ENCODE peak calls at places on chromosomes 3 and 15, in ten cellular contexts. One of them, this sample, is unnamed.

GRCh38 chr3:182384182-182384581 is 409.1 kb upstream of the ATP11B start:
- DNase-seq in Peyer's patch: no peak
- DNase-seq in cardiac muscle cell: no peak
- DNase-seq in head of caudate nucleus: no peak
- DNase-seq in kidney epithelial cell: peak; percentile 12
- DNase-seq in posterior cingulate gyrus: no peak
- DNase-seq in activated CD8-positive, alpha-beta memory T cell treated with anti-CD3 and anti-CD28 coated beads for 1 hour: no peak
- DNase-seq in nephron progenitor cell: no peak
- DNase-seq in mesendoderm: no peak
- DNase-seq in right lobe of liver: no peak
- DNase-seq in this sample: no peak

GRCh38 chr3:117557469-117557868 is 847.9 kb downstream of the TUSC7 start:
- DNase-seq in cardiac muscle cell: no peak
- DNase-seq in kidney epithelial cell: no peak
- DNase-seq in mesendoderm: no peak
- DNase-seq in nephron progenitor cell: no peak
- DNase-seq in head of caudate nucleus: no peak
- DNase-seq in right lobe of liver: no peak
- DNase-seq in posterior cingulate gyrus: no peak
- DNase-seq in Peyer's patch: no peak
- DNase-seq in activated CD8-positive, alpha-beta memory T cell treated with anti-CD3 and anti-CD28 coated beads for 1 hour: no peak
- DNase-seq in this sample: no peak

GRCh38 chr15:46344115-46344749 is 709.4 kb downstream of the SQOR start:
- DNase-seq in kidney epithelial cell: peak; percentile 14
- DNase-seq in cardiac muscle cell: no peak
- DNase-seq in posterior cingulate gyrus: no peak
- DNase-seq in nephron progenitor cell: no peak
- DNase-seq in mesendoderm: peak; percentile 4
- DNase-seq in right lobe of liver: no peak
- DNase-seq in head of caudate nucleus: no peak
- DNase-seq in Peyer's patch: no peak
- DNase-seq in activated CD8-positive, alpha-beta memory T cell treated with anti-CD3 and anti-CD28 coated beads for 1 hour: no peak
- DNase-seq in this sample: no peak

GRCh38 chr15:76501726-76502125 is 165.2 kb downstream of the ISL2 start:
- DNase-seq in kidney epithelial cell: no peak
- DNase-seq in Peyer's patch: no peak
- DNase-seq in nephron progenitor cell: no peak
- DNase-seq in right lobe of liver: no peak
- DNase-seq in activated CD8-positive, alpha-beta memory T cell treated with anti-CD3 and anti-CD28 coated beads for 1 hour: no peak
- DNase-seq in head of caudate nucleus: no peak
- DNase-seq in posterior cingulate gyrus: no peak
- DNase-seq in mesendoderm: no peak
- DNase-seq in cardiac muscle cell: no peak
- DNase-seq in this sample: no peak

GRCh38 chr15:90114451-90114901 is 12.2 kb upstream of the IDH2 start:
- DNase-seq in right lobe of liver: no peak
- DNase-seq in mesendoderm: no peak
- DNase-seq in Peyer's patch: no peak
- DNase-seq in cardiac muscle cell: no peak
- DNase-seq in head of caudate nucleus: no peak
- DNase-seq in activated CD8-positive, alpha-beta memory T cell treated with anti-CD3 and anti-CD28 coated beads for 1 hour: no peak
- DNase-seq in nephron progenitor cell: no peak
- DNase-seq in kidney epithelial cell: no peak
- DNase-seq in posterior cingulate gyrus: no peak
- DNase-seq in this sample: no peak

GRCh38 chr3:52791396-52791795 is 3.2 kb upstream of the ITIH3 start:
- DNase-seq in nephron progenitor cell: no peak
- DNase-seq in head of caudate nucleus: no peak
- DNase-seq in mesendoderm: no peak
- DNase-seq in Peyer's patch: no peak
- DNase-seq in cardiac muscle cell: no peak
- DNase-seq in posterior cingulate gyrus: peak; percentile 61
- DNase-seq in activated CD8-positive, alpha-beta memory T cell treated with anti-CD3 and anti-CD28 coated beads for 1 hour: no peak
- DNase-seq in kidney epithelial cell: no peak
- DNase-seq in right lobe of liver: peak; percentile 22
- DNase-seq in this sample: no peak

GRCh38 chr15:97995192-97995591 is 34.7 kb downstream of the ARRDC4 start:
- DNase-seq in nephron progenitor cell: no peak
- DNase-seq in mesendoderm: no peak
- DNase-seq in posterior cingulate gyrus: no peak
- DNase-seq in Peyer's patch: no peak
- DNase-seq in head of caudate nucleus: no peak
- DNase-seq in right lobe of liver: no peak
- DNase-seq in cardiac muscle cell: no peak
- DNase-seq in kidney epithelial cell: no peak
- DNase-seq in activated CD8-positive, alpha-beta memory T cell treated with anti-CD3 and anti-CD28 coated beads for 1 hour: no peak
- DNase-seq in this sample: no peak

GRCh38 chr3:99419111-99419510 is 219.3 kb upstream of the COL8A1 start:
- DNase-seq in mesendoderm: no peak
- DNase-seq in activated CD8-positive, alpha-beta memory T cell treated with anti-CD3 and anti-CD28 coated beads for 1 hour: no peak
- DNase-seq in right lobe of liver: no peak
- DNase-seq in nephron progenitor cell: no peak
- DNase-seq in head of caudate nucleus: no peak
- DNase-seq in Peyer's patch: no peak
- DNase-seq in posterior cingulate gyrus: no peak
- DNase-seq in cardiac muscle cell: no peak
- DNase-seq in kidney epithelial cell: no peak
- DNase-seq in this sample: no peak

GRCh38 chr15:64710664-64711441 is 64.5 kb downstream of the RBPMS2 start:
- DNase-seq in kidney epithelial cell: no peak
- DNase-seq in cardiac muscle cell: no peak
- DNase-seq in Peyer's patch: no peak
- DNase-seq in nephron progenitor cell: no peak
- DNase-seq in mesendoderm: no peak
- DNase-seq in activated CD8-positive, alpha-beta memory T cell treated with anti-CD3 and anti-CD28 coated beads for 1 hour: no peak
- DNase-seq in head of caudate nucleus: no peak
- DNase-seq in posterior cingulate gyrus: no peak
- DNase-seq in right lobe of liver: no peak
- DNase-seq in this sample: no peak

GRCh38 chr15:30036304-30036703 is 46.5 kb upstream of the GOLGA8J start:
- DNase-seq in kidney epithelial cell: no peak
- DNase-seq in activated CD8-positive, alpha-beta memory T cell treated with anti-CD3 and anti-CD28 coated beads for 1 hour: no peak
- DNase-seq in cardiac muscle cell: no peak
- DNase-seq in head of caudate nucleus: no peak
- DNase-seq in nephron progenitor cell: no peak
- DNase-seq in mesendoderm: no peak
- DNase-seq in Peyer's patch: no peak
- DNase-seq in posterior cingulate gyrus: peak; percentile 22
- DNase-seq in right lobe of liver: no peak
- DNase-seq in this sample: no peak

GRCh38 chr3:126979076-126979628 is 3.8 kb upstream of the PLXNA1 start:
- DNase-seq in head of caudate nucleus: no peak
- DNase-seq in activated CD8-positive, alpha-beta memory T cell treated with anti-CD3 and anti-CD28 coated beads for 1 hour: no peak
- DNase-seq in cardiac muscle cell: no peak
- DNase-seq in right lobe of liver: no peak
- DNase-seq in mesendoderm: no peak
- DNase-seq in kidney epithelial cell: no peak
- DNase-seq in nephron progenitor cell: no peak
- DNase-seq in posterior cingulate gyrus: peak; percentile 60
- DNase-seq in Peyer's patch: no peak
- DNase-seq in this sample: no peak

GRCh38 chr3:86794336-86795065 is 196.4 kb downstream of the VGLL3 start:
- DNase-seq in posterior cingulate gyrus: no peak
- DNase-seq in right lobe of liver: no peak
- DNase-seq in activated CD8-positive, alpha-beta memory T cell treated with anti-CD3 and anti-CD28 coated beads for 1 hour: no peak
- DNase-seq in mesendoderm: peak; percentile 24
- DNase-seq in nephron progenitor cell: no peak
- DNase-seq in Peyer's patch: no peak
- DNase-seq in head of caudate nucleus: no peak
- DNase-seq in kidney epithelial cell: no peak
- DNase-seq in cardiac muscle cell: no peak
- DNase-seq in this sample: no peak

GRCh38 chr3:150117076-150117475 is 146.4 kb upstream of the PFN2 start:
- DNase-seq in Peyer's patch: no peak
- DNase-seq in posterior cingulate gyrus: no peak
- DNase-seq in activated CD8-positive, alpha-beta memory T cell treated with anti-CD3 and anti-CD28 coated beads for 1 hour: no peak
- DNase-seq in cardiac muscle cell: no peak
- DNase-seq in kidney epithelial cell: no peak
- DNase-seq in nephron progenitor cell: no peak
- DNase-seq in head of caudate nucleus: no peak
- DNase-seq in mesendoderm: no peak
- DNase-seq in right lobe of liver: no peak
- DNase-seq in this sample: no peak

GRCh38 chr15:89578146-89578545 is 2.9 kb downstream of the TICRR start:
- DNase-seq in cardiac muscle cell: no peak
- DNase-seq in mesendoderm: no peak
- DNase-seq in right lobe of liver: no peak
- DNase-seq in kidney epithelial cell: no peak
- DNase-seq in head of caudate nucleus: no peak
- DNase-seq in activated CD8-positive, alpha-beta memory T cell treated with anti-CD3 and anti-CD28 coated beads for 1 hour: no peak
- DNase-seq in posterior cingulate gyrus: no peak
- DNase-seq in nephron progenitor cell: no peak
- DNase-seq in Peyer's patch: no peak
- DNase-seq in this sample: no peak

GRCh38 chr3:184680411-184680990 is 31.4 kb downstream of the MAGEF1 start:
- DNase-seq in cardiac muscle cell: no peak
- DNase-seq in right lobe of liver: no peak
- DNase-seq in activated CD8-positive, alpha-beta memory T cell treated with anti-CD3 and anti-CD28 coated beads for 1 hour: no peak
- DNase-seq in head of caudate nucleus: no peak
- DNase-seq in Peyer's patch: no peak
- DNase-seq in mesendoderm: no peak
- DNase-seq in kidney epithelial cell: no peak
- DNase-seq in nephron progenitor cell: no peak
- DNase-seq in posterior cingulate gyrus: no peak
- DNase-seq in this sample: no peak

GRCh38 chr3:66110840-66111239 is 72.1 kb upstream of the MAGI1 start:
- DNase-seq in head of caudate nucleus: no peak
- DNase-seq in kidney epithelial cell: no peak
- DNase-seq in cardiac muscle cell: no peak
- DNase-seq in mesendoderm: peak; percentile 77
- DNase-seq in nephron progenitor cell: no peak
- DNase-seq in posterior cingulate gyrus: no peak
- DNase-seq in Peyer's patch: no peak
- DNase-seq in activated CD8-positive, alpha-beta memory T cell treated with anti-CD3 and anti-CD28 coated beads for 1 hour: no peak
- DNase-seq in right lobe of liver: no peak
- DNase-seq in this sample: no peak

GRCh38 chr15:67884514-67885225 is 44.8 kb upstream of the RNU6-1 start:
- DNase-seq in nephron progenitor cell: peak; percentile 78
- DNase-seq in cardiac muscle cell: peak; percentile 88
- DNase-seq in posterior cingulate gyrus: peak; percentile 93
- DNase-seq in kidney epithelial cell: no peak
- DNase-seq in right lobe of liver: peak; percentile 89
- DNase-seq in head of caudate nucleus: peak; percentile 75
- DNase-seq in activated CD8-positive, alpha-beta memory T cell treated with anti-CD3 and anti-CD28 coated beads for 1 hour: no peak
- DNase-seq in mesendoderm: peak; percentile 80
- DNase-seq in Peyer's patch: peak; percentile 96
- DNase-seq in this sample: peak; percentile 96

GRCh38 chr3:38454884-38455638 is 1.4 kb downstream of the ACVR2B start:
- DNase-seq in posterior cingulate gyrus: peak; percentile 94
- DNase-seq in head of caudate nucleus: peak; percentile 75
- DNase-seq in nephron progenitor cell: peak; percentile 92
- DNase-seq in Peyer's patch: peak; percentile 88
- DNase-seq in right lobe of liver: peak; percentile 86
- DNase-seq in mesendoderm: peak; percentile 85
- DNase-seq in activated CD8-positive, alpha-beta memory T cell treated with anti-CD3 and anti-CD28 coated beads for 1 hour: no peak
- DNase-seq in cardiac muscle cell: peak; percentile 89
- DNase-seq in kidney epithelial cell: no peak
- DNase-seq in this sample: peak; percentile 90

GRCh38 chr3:123331006-123331405 is 117.9 kb downstream of the ADCY5 start:
- DNase-seq in kidney epithelial cell: no peak
- DNase-seq in Peyer's patch: peak; percentile 37
- DNase-seq in head of caudate nucleus: no peak
- DNase-seq in nephron progenitor cell: no peak
- DNase-seq in right lobe of liver: no peak
- DNase-seq in activated CD8-positive, alpha-beta memory T cell treated with anti-CD3 and anti-CD28 coated beads for 1 hour: no peak
- DNase-seq in cardiac muscle cell: peak; percentile 57
- DNase-seq in posterior cingulate gyrus: peak; percentile 63
- DNase-seq in mesendoderm: peak; percentile 40
- DNase-seq in this sample: no peak

GRCh38 chr15:62775932-62776331 is 266.6 kb upstream of the TPM1 start:
- DNase-seq in nephron progenitor cell: no peak
- DNase-seq in head of caudate nucleus: no peak
- DNase-seq in kidney epithelial cell: no peak
- DNase-seq in cardiac muscle cell: no peak
- DNase-seq in right lobe of liver: no peak
- DNase-seq in activated CD8-positive, alpha-beta memory T cell treated with anti-CD3 and anti-CD28 coated beads for 1 hour: no peak
- DNase-seq in mesendoderm: peak; percentile 82
- DNase-seq in posterior cingulate gyrus: no peak
- DNase-seq in Peyer's patch: no peak
- DNase-seq in this sample: no peak

GRCh38 chr3:157499342-157499963 is 3.8 kb downstream of the VEPH1 start:
- DNase-seq in Peyer's patch: peak; percentile 51
- DNase-seq in mesendoderm: peak; percentile 95
- DNase-seq in cardiac muscle cell: peak; percentile 86
- DNase-seq in right lobe of liver: peak; percentile 59
- DNase-seq in nephron progenitor cell: peak; percentile 79
- DNase-seq in posterior cingulate gyrus: peak; percentile 77
- DNase-seq in head of caudate nucleus: peak; percentile 24
- DNase-seq in kidney epithelial cell: peak; percentile 77
- DNase-seq in activated CD8-positive, alpha-beta memory T cell treated with anti-CD3 and anti-CD28 coated beads for 1 hour: no peak
- DNase-seq in this sample: peak; percentile 51

GRCh38 chr15:35305031-35305555 is 220.0 kb upstream of the NANOGP8 start:
- DNase-seq in nephron progenitor cell: no peak
- DNase-seq in activated CD8-positive, alpha-beta memory T cell treated with anti-CD3 and anti-CD28 coated beads for 1 hour: no peak
- DNase-seq in cardiac muscle cell: no peak
- DNase-seq in kidney epithelial cell: no peak
- DNase-seq in right lobe of liver: no peak
- DNase-seq in head of caudate nucleus: no peak
- DNase-seq in Peyer's patch: no peak
- DNase-seq in mesendoderm: no peak
- DNase-seq in posterior cingulate gyrus: no peak
- DNase-seq in this sample: no peak

GRCh38 chr15:44735482-44736260 is 657 bp upstream of the TRIM69 start:
- DNase-seq in cardiac muscle cell: no peak
- DNase-seq in head of caudate nucleus: no peak
- DNase-seq in kidney epithelial cell: no peak
- DNase-seq in right lobe of liver: no peak
- DNase-seq in nephron progenitor cell: no peak
- DNase-seq in posterior cingulate gyrus: no peak
- DNase-seq in mesendoderm: peak; percentile 11
- DNase-seq in activated CD8-positive, alpha-beta memory T cell treated with anti-CD3 and anti-CD28 coated beads for 1 hour: no peak
- DNase-seq in Peyer's patch: no peak
- DNase-seq in this sample: no peak

GRCh38 chr3:134055661-134056060 is 25.9 kb upstream of the SLCO2A1 start:
- DNase-seq in kidney epithelial cell: no peak
- DNase-seq in Peyer's patch: no peak
- DNase-seq in nephron progenitor cell: no peak
- DNase-seq in mesendoderm: no peak
- DNase-seq in head of caudate nucleus: no peak
- DNase-seq in right lobe of liver: no peak
- DNase-seq in cardiac muscle cell: no peak
- DNase-seq in posterior cingulate gyrus: no peak
- DNase-seq in activated CD8-positive, alpha-beta memory T cell treated with anti-CD3 and anti-CD28 coated beads for 1 hour: no peak
- DNase-seq in this sample: peak; percentile 24

GRCh38 chr15:85667491-85668424 is 127.0 kb downstream of the KLHL25 start:
- DNase-seq in right lobe of liver: no peak
- DNase-seq in mesendoderm: peak; percentile 66
- DNase-seq in activated CD8-positive, alpha-beta memory T cell treated with anti-CD3 and anti-CD28 coated beads for 1 hour: no peak
- DNase-seq in head of caudate nucleus: no peak
- DNase-seq in kidney epithelial cell: peak; percentile 100
- DNase-seq in posterior cingulate gyrus: no peak
- DNase-seq in cardiac muscle cell: peak; percentile 59
- DNase-seq in Peyer's patch: no peak
- DNase-seq in nephron progenitor cell: no peak
- DNase-seq in this sample: no peak

GRCh38 chr15:78415284-78415683 is 22.7 kb upstream of the IREB2 start:
- DNase-seq in cardiac muscle cell: peak; percentile 32
- DNase-seq in right lobe of liver: no peak
- DNase-seq in mesendoderm: peak; percentile 39
- DNase-seq in activated CD8-positive, alpha-beta memory T cell treated with anti-CD3 and anti-CD28 coated beads for 1 hour: no peak
- DNase-seq in head of caudate nucleus: no peak
- DNase-seq in kidney epithelial cell: no peak
- DNase-seq in nephron progenitor cell: no peak
- DNase-seq in Peyer's patch: no peak
- DNase-seq in posterior cingulate gyrus: no peak
- DNase-seq in this sample: no peak

GRCh38 chr15:65962187-65962586 is 92.9 kb downstream of the RAB11A start:
- DNase-seq in posterior cingulate gyrus: peak; percentile 19
- DNase-seq in Peyer's patch: no peak
- DNase-seq in cardiac muscle cell: no peak
- DNase-seq in nephron progenitor cell: no peak
- DNase-seq in head of caudate nucleus: no peak
- DNase-seq in kidney epithelial cell: no peak
- DNase-seq in mesendoderm: no peak
- DNase-seq in right lobe of liver: no peak
- DNase-seq in activated CD8-positive, alpha-beta memory T cell treated with anti-CD3 and anti-CD28 coated beads for 1 hour: no peak
- DNase-seq in this sample: no peak

GRCh38 chr15:82640672-82641071 is 6.5 kb downstream of the CPEB1 start:
- DNase-seq in right lobe of liver: no peak
- DNase-seq in cardiac muscle cell: no peak
- DNase-seq in mesendoderm: peak; percentile 38
- DNase-seq in kidney epithelial cell: no peak
- DNase-seq in Peyer's patch: no peak
- DNase-seq in nephron progenitor cell: no peak
- DNase-seq in head of caudate nucleus: no peak
- DNase-seq in activated CD8-positive, alpha-beta memory T cell treated with anti-CD3 and anti-CD28 coated beads for 1 hour: no peak
- DNase-seq in posterior cingulate gyrus: no peak
- DNase-seq in this sample: no peak